ENCODE peak calls at places on chromosome 14, in six cellular contexts. One of them, this sample, is unnamed.

GRCh38 chr14:60630129-60630528 is 19.1 kb downstream of the SIX1 start:
- DNase-seq in right cardiac atrium: no peak
- DNase-seq in CD4-positive, CD25-positive, alpha-beta regulatory T cell: no peak
- DNase-seq in CD8-positive, alpha-beta T cell: no peak
- DNase-seq in epithelial cell of prostate: no peak
- DNase-seq in substantia nigra: no peak
- DNase-seq in this sample: no peak

GRCh38 chr14:101477648-101478047 is 83.6 kb upstream of the DIO3 start:
- DNase-seq in epithelial cell of prostate: no peak
- DNase-seq in CD8-positive, alpha-beta T cell: no peak
- DNase-seq in substantia nigra: no peak
- DNase-seq in right cardiac atrium: no peak
- DNase-seq in CD4-positive, CD25-positive, alpha-beta regulatory T cell: no peak
- DNase-seq in this sample: no peak

GRCh38 chr14:60738843-60739508 is 4.4 kb downstream of the MNAT1 start:
- DNase-seq in substantia nigra: no peak
- DNase-seq in CD4-positive, CD25-positive, alpha-beta regulatory T cell: no peak
- DNase-seq in right cardiac atrium: no peak
- DNase-seq in epithelial cell of prostate: no peak
- DNase-seq in CD8-positive, alpha-beta T cell: no peak
- DNase-seq in this sample: no peak

GRCh38 chr14:53539489-53540126 is 386.5 kb upstream of the DDHD1 start:
- DNase-seq in right cardiac atrium: peak
- DNase-seq in epithelial cell of prostate: peak
- DNase-seq in substantia nigra: peak
- DNase-seq in CD8-positive, alpha-beta T cell: no peak
- DNase-seq in CD4-positive, CD25-positive, alpha-beta regulatory T cell: no peak
- DNase-seq in this sample: no peak

GRCh38 chr14:54329082-54329695 is 67.6 kb upstream of the CDKN3 start:
- DNase-seq in epithelial cell of prostate: no peak
- DNase-seq in right cardiac atrium: peak
- DNase-seq in substantia nigra: no peak
- DNase-seq in CD8-positive, alpha-beta T cell: no peak
- DNase-seq in CD4-positive, CD25-positive, alpha-beta regulatory T cell: no peak
- DNase-seq in this sample: no peak

GRCh38 chr14:97458302-97459137 is 661.3 kb downstream of the VRK1 start:
- DNase-seq in CD8-positive, alpha-beta T cell: peak
- DNase-seq in CD4-positive, CD25-positive, alpha-beta regulatory T cell: peak
- DNase-seq in right cardiac atrium: peak
- DNase-seq in epithelial cell of prostate: no peak
- DNase-seq in substantia nigra: peak
- DNase-seq in this sample: no peak

GRCh38 chr14:81801921-81802320 is 268.3 kb upstream of the SEL1L start:
- DNase-seq in substantia nigra: no peak
- DNase-seq in right cardiac atrium: peak
- DNase-seq in epithelial cell of prostate: no peak
- DNase-seq in CD8-positive, alpha-beta T cell: no peak
- DNase-seq in CD4-positive, CD25-positive, alpha-beta regulatory T cell: no peak
- DNase-seq in this sample: no peak

GRCh38 chr14:50342211-50343080 is 30.3 kb downstream of the DMAC2L start:
- DNase-seq in right cardiac atrium: peak
- DNase-seq in epithelial cell of prostate: no peak
- DNase-seq in substantia nigra: peak
- DNase-seq in CD8-positive, alpha-beta T cell: peak
- DNase-seq in CD4-positive, CD25-positive, alpha-beta regulatory T cell: peak
- DNase-seq in this sample: no peak

GRCh38 chr14:74980746-74981661 is 21.7 kb upstream of the EIF2B2 start:
- DNase-seq in substantia nigra: no peak
- DNase-seq in CD4-positive, CD25-positive, alpha-beta regulatory T cell: no peak
- DNase-seq in epithelial cell of prostate: no peak
- DNase-seq in CD8-positive, alpha-beta T cell: no peak
- DNase-seq in right cardiac atrium: peak
- DNase-seq in this sample: no peak

GRCh38 chr14:81406863-81407262 is 6.7 kb upstream of the STON2 start:
- DNase-seq in CD4-positive, CD25-positive, alpha-beta regulatory T cell: no peak
- DNase-seq in right cardiac atrium: no peak
- DNase-seq in substantia nigra: no peak
- DNase-seq in epithelial cell of prostate: no peak
- DNase-seq in CD8-positive, alpha-beta T cell: no peak
- DNase-seq in this sample: no peak

GRCh38 chr14:56482306-56482705 is 97.3 kb upstream of the TMEM260 start:
- DNase-seq in substantia nigra: no peak
- DNase-seq in right cardiac atrium: no peak
- DNase-seq in CD8-positive, alpha-beta T cell: no peak
- DNase-seq in epithelial cell of prostate: no peak
- DNase-seq in CD4-positive, CD25-positive, alpha-beta regulatory T cell: no peak
- DNase-seq in this sample: no peak

GRCh38 chr14:95763875-95764274 is 50.0 kb upstream of the TCL1A start:
- DNase-seq in CD4-positive, CD25-positive, alpha-beta regulatory T cell: no peak
- DNase-seq in right cardiac atrium: no peak
- DNase-seq in substantia nigra: no peak
- DNase-seq in CD8-positive, alpha-beta T cell: no peak
- DNase-seq in epithelial cell of prostate: no peak
- DNase-seq in this sample: no peak

GRCh38 chr14:96592591-96593388 is 90.6 kb downstream of the PAPOLA start:
- DNase-seq in CD4-positive, CD25-positive, alpha-beta regulatory T cell: peak
- DNase-seq in epithelial cell of prostate: no peak
- DNase-seq in substantia nigra: no peak
- DNase-seq in CD8-positive, alpha-beta T cell: peak
- DNase-seq in right cardiac atrium: peak
- DNase-seq in this sample: no peak

GRCh38 chr14:103721334-103722120 is 5.9 kb downstream of the ZFYVE21 start:
- DNase-seq in CD8-positive, alpha-beta T cell: no peak
- DNase-seq in CD4-positive, CD25-positive, alpha-beta regulatory T cell: no peak
- DNase-seq in epithelial cell of prostate: peak
- DNase-seq in substantia nigra: no peak
- DNase-seq in right cardiac atrium: peak
- DNase-seq in this sample: no peak

GRCh38 chr14:91330111-91330696 is 85.7 kb upstream of the GPR68 start:
- DNase-seq in CD4-positive, CD25-positive, alpha-beta regulatory T cell: no peak
- DNase-seq in CD8-positive, alpha-beta T cell: no peak
- DNase-seq in substantia nigra: no peak
- DNase-seq in right cardiac atrium: no peak
- DNase-seq in epithelial cell of prostate: no peak
- DNase-seq in this sample: no peak

GRCh38 chr14:91935621-91936020 is 11.9 kb downstream of the FBLN5 start:
- DNase-seq in right cardiac atrium: no peak
- DNase-seq in CD8-positive, alpha-beta T cell: no peak
- DNase-seq in substantia nigra: no peak
- DNase-seq in epithelial cell of prostate: no peak
- DNase-seq in CD4-positive, CD25-positive, alpha-beta regulatory T cell: no peak
- DNase-seq in this sample: no peak

DNA sequence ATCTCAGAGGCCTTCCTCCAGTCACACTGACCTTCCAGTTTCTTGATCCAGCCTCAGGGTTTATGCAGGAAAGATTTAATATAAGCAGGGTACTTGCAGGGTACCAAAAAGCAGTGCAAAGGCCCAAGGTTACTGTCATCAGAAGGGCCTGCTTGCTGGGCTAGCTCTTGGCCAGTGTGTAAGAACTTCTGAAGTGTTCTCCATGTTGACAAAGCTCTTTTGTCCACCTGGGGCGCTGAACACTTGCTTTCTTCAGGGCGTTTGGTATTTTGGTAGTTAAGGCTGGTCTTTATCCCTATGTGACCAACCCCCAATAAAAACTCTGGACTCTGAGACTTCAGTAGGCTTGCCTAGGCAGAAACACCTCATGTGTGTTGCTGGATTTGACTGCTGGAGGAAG is 69.7 kb downstream of the ZC3H14 start:
- DNase-seq in CD8-positive, alpha-beta T cell: no peak
- DNase-seq in right cardiac atrium: no peak
- DNase-seq in epithelial cell of prostate: no peak
- DNase-seq in CD4-positive, CD25-positive, alpha-beta regulatory T cell: no peak
- DNase-seq in substantia nigra: no peak
- DNase-seq in this sample: no peak
- H3K27ac ChIP-seq in CD8-positive, alpha-beta T cell: no peak
- H3K27ac ChIP-seq in right cardiac atrium: no peak
- H3K27ac ChIP-seq in epithelial cell of prostate: no peak
- H3K27ac ChIP-seq in CD4-positive, CD25-positive, alpha-beta regulatory T cell: no peak
- H3K27ac ChIP-seq in substantia nigra: no peak
- H3K27ac ChIP-seq in this sample: no peak

DNA sequence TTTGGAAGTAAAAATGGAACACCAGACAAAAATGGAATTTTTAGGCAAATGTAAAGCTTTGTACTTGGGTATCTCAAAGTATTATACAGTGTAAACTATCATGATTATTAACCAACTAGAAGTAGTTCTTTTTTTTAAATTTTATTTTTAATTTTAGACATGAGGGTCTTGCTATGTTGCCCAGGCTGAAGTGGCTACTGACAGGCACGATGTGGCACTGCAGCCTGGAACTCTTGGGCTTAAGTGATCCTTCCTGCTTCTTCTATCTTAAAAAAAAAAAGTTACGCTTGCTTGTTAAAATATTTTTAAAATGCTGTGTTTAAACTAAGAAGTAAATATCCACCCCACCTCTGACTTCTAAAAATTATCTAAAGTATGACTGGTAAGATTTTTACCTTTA is 1.9 kb upstream of the FUT8 start:
- DNase-seq in substantia nigra: no peak
- DNase-seq in epithelial cell of prostate: no peak
- DNase-seq in CD4-positive, CD25-positive, alpha-beta regulatory T cell: no peak
- DNase-seq in right cardiac atrium: no peak
- DNase-seq in CD8-positive, alpha-beta T cell: no peak
- DNase-seq in this sample: no peak
- H3K27ac ChIP-seq in substantia nigra: peak
- H3K27ac ChIP-seq in epithelial cell of prostate: no peak
- H3K27ac ChIP-seq in CD4-positive, CD25-positive, alpha-beta regulatory T cell: no peak
- H3K27ac ChIP-seq in right cardiac atrium: no peak
- H3K27ac ChIP-seq in CD8-positive, alpha-beta T cell: no peak
- H3K27ac ChIP-seq in this sample: no peak

GRCh38 chr14:24131549-24131966 is 1.1 kb downstream of the FITM1 start:
- DNase-seq in CD4-positive, CD25-positive, alpha-beta regulatory T cell: no peak
- DNase-seq in right cardiac atrium: no peak
- DNase-seq in substantia nigra: no peak
- DNase-seq in epithelial cell of prostate: no peak
- DNase-seq in CD8-positive, alpha-beta T cell: no peak
- DNase-seq in this sample: peak

GRCh38 chr14:24130717-24131548 is 474 bp downstream of the FITM1 start:
- DNase-seq in right cardiac atrium: peak
- DNase-seq in epithelial cell of prostate: no peak
- DNase-seq in substantia nigra: no peak
- DNase-seq in CD8-positive, alpha-beta T cell: no peak
- DNase-seq in CD4-positive, CD25-positive, alpha-beta regulatory T cell: no peak
- DNase-seq in this sample: no peak

GRCh38 chr14:24132061-24132685 is 1.7 kb downstream of the FITM1 start:
- DNase-seq in right cardiac atrium: peak
- DNase-seq in substantia nigra: no peak
- DNase-seq in CD8-positive, alpha-beta T cell: no peak
- DNase-seq in epithelial cell of prostate: peak
- DNase-seq in CD4-positive, CD25-positive, alpha-beta regulatory T cell: peak
- DNase-seq in this sample: no peak

GRCh38 chr14:24129410-24129998 is 955 bp upstream of the FITM1 start:
- DNase-seq in CD4-positive, CD25-positive, alpha-beta regulatory T cell: no peak
- DNase-seq in substantia nigra: no peak
- DNase-seq in right cardiac atrium: no peak
- DNase-seq in epithelial cell of prostate: no peak
- DNase-seq in CD8-positive, alpha-beta T cell: no peak
- DNase-seq in this sample: no peak

GRCh38 chr14:24130380-24130716 is at the start of gene FITM1:
- DNase-seq in epithelial cell of prostate: no peak
- DNase-seq in CD4-positive, CD25-positive, alpha-beta regulatory T cell: no peak
- DNase-seq in substantia nigra: no peak
- DNase-seq in CD8-positive, alpha-beta T cell: no peak
- DNase-seq in right cardiac atrium: no peak
- DNase-seq in this sample: no peak
- H3K27ac ChIP-seq in epithelial cell of prostate: no peak
- H3K27ac ChIP-seq in CD4-positive, CD25-positive, alpha-beta regulatory T cell: no peak
- H3K27ac ChIP-seq in substantia nigra: no peak
- H3K27ac ChIP-seq in CD8-positive, alpha-beta T cell: no peak
- H3K27ac ChIP-seq in right cardiac atrium: peak
- H3K27ac ChIP-seq in this sample: no peak

GRCh38 chr14:32728957-32729356 is 209.7 kb upstream of the NPAS3 start:
- DNase-seq in substantia nigra: no peak
- DNase-seq in right cardiac atrium: no peak
- DNase-seq in CD8-positive, alpha-beta T cell: no peak
- DNase-seq in epithelial cell of prostate: no peak
- DNase-seq in CD4-positive, CD25-positive, alpha-beta regulatory T cell: no peak
- DNase-seq in this sample: no peak
- H3K27ac ChIP-seq in substantia nigra: peak
- H3K27ac ChIP-seq in right cardiac atrium: no peak
- H3K27ac ChIP-seq in CD8-positive, alpha-beta T cell: no peak
- H3K27ac ChIP-seq in epithelial cell of prostate: no peak
- H3K27ac ChIP-seq in CD4-positive, CD25-positive, alpha-beta regulatory T cell: no peak
- H3K27ac ChIP-seq in this sample: no peak

DNA sequence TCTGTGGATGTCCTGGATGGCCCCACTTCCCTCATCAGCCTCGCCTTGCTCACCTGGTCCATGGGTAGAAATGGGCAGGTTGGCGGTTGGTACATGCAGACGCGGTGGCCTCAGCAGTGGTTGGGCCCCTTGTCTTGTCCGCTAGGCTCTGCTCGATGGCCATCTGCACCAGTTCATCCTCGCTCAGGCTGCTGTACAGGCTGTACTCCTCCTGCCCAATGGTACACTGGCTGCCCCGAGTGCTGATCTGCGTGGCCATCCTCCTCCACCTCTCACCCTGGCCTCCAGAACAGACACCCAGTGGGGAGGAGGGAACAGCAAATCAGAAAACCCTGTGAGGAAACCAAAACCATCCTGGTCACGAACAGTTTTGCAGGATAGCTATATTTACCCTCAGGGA is 12.1 kb downstream of the ASB2 start:
- DNase-seq in right cardiac atrium: no peak
- DNase-seq in epithelial cell of prostate: no peak
- DNase-seq in CD4-positive, CD25-positive, alpha-beta regulatory T cell: no peak
- DNase-seq in CD8-positive, alpha-beta T cell: no peak
- DNase-seq in substantia nigra: no peak
- DNase-seq in this sample: no peak
- H3K27ac ChIP-seq in right cardiac atrium: no peak
- H3K27ac ChIP-seq in epithelial cell of prostate: peak
- H3K27ac ChIP-seq in CD4-positive, CD25-positive, alpha-beta regulatory T cell: peak
- H3K27ac ChIP-seq in CD8-positive, alpha-beta T cell: no peak
- H3K27ac ChIP-seq in substantia nigra: no peak
- H3K27ac ChIP-seq in this sample: no peak

GRCh38 chr14:20628063-20628854 is 13.2 kb downstream of the OR6S1 start:
- DNase-seq in substantia nigra: no peak
- DNase-seq in right cardiac atrium: no peak
- DNase-seq in CD8-positive, alpha-beta T cell: no peak
- DNase-seq in CD4-positive, CD25-positive, alpha-beta regulatory T cell: no peak
- DNase-seq in epithelial cell of prostate: no peak
- DNase-seq in this sample: no peak
- H3K27ac ChIP-seq in substantia nigra: no peak
- H3K27ac ChIP-seq in right cardiac atrium: no peak
- H3K27ac ChIP-seq in CD8-positive, alpha-beta T cell: no peak
- H3K27ac ChIP-seq in CD4-positive, CD25-positive, alpha-beta regulatory T cell: no peak
- H3K27ac ChIP-seq in epithelial cell of prostate: peak
- H3K27ac ChIP-seq in this sample: no peak

GRCh38 chr14:65881642-65882041 is 469.1 kb downstream of the FUT8 start:
- DNase-seq in right cardiac atrium: no peak
- DNase-seq in epithelial cell of prostate: no peak
- DNase-seq in substantia nigra: no peak
- DNase-seq in CD4-positive, CD25-positive, alpha-beta regulatory T cell: no peak
- DNase-seq in CD8-positive, alpha-beta T cell: no peak
- DNase-seq in this sample: no peak
- H3K27ac ChIP-seq in right cardiac atrium: no peak
- H3K27ac ChIP-seq in epithelial cell of prostate: no peak
- H3K27ac ChIP-seq in substantia nigra: no peak
- H3K27ac ChIP-seq in CD4-positive, CD25-positive, alpha-beta regulatory T cell: no peak
- H3K27ac ChIP-seq in CD8-positive, alpha-beta T cell: no peak
- H3K27ac ChIP-seq in this sample: no peak

This sample was measured in vagina.